ENCODE peak calls at places on chromosomes 11 and 22, in ten cellular contexts. C is cardiac fibroblast; F is neural progenitor cell; P is right lobe of liver; T is cardiac muscle cell; J is suprapubic skin; K is mucosa of descending colon; W is CD8-positive, alpha-beta T cell; U is foreskin fibroblast; E is esophagus squamous epithelium. O is an unnamed sample.

GRCh38 chr22:30393885-30394284 is 2.9 kb upstream of the SEC14L2 start:
- DNase-seq in F (no peak), T (no peak), C (no peak), U (no peak), E (no peak), P (no peak), W (no peak), J (no peak), K (no peak), O (no peak)

GRCh38 chr22:24066872-24067271 is 55.8 kb downstream of the CABIN1 start:
- DNase-seq in U (no peak), F (no peak), W (no peak), P (peak), J (peak), T (no peak), C (no peak), E (no peak), K (peak), O (no peak)

GRCh38 chr11:86874314-86875056 is 74.1 kb downstream of the PRSS23 start:
- DNase-seq in U (peak), J (no peak), F (no peak), K (no peak), E (no peak), T (no peak), C (no peak), P (no peak), W (no peak), O (no peak)

GRCh38 chr11:33643167-33643817 is 57.3 kb downstream of the C11orf91 start:
- DNase-seq in J (no peak), F (no peak), K (no peak), T (no peak), C (no peak), P (no peak), E (no peak), U (no peak), W (no peak), O (no peak)

GRCh38 chr11:28146123-28146751 is 38.0 kb downstream of the METTL15 start:
- DNase-seq in C (peak), F (peak), W (no peak), T (peak), K (no peak), U (peak), J (no peak), P (no peak), E (no peak), O (peak)

GRCh38 chr11:102368472-102368871 is 21.5 kb downstream of the BIRC2 start:
- DNase-seq in T (no peak), E (no peak), F (no peak), K (no peak), W (no peak), J (no peak), C (no peak), U (no peak), P (no peak), O (no peak)

GRCh38 chr22:46714550-46714949 is 23.5 kb downstream of the CERK start:
- DNase-seq in U (peak), W (no peak), K (no peak), P (no peak), J (no peak), T (peak), C (peak), E (no peak), F (no peak), O (no peak)

GRCh38 chr22:35892192-35892591 is 136.4 kb downstream of the RBFOX2 start:
- DNase-seq in C (peak), J (no peak), T (peak), F (no peak), U (peak), P (no peak), K (no peak), E (no peak), W (no peak), O (peak)

GRCh38 chr11:117316197-117316961 is at the start of gene BACE1:
- DNase-seq in U (peak), F (peak), W (no peak), K (peak), E (no peak), T (peak), C (peak), J (peak), P (peak), O (peak)

GRCh38 chr22:17792854-17793434 is 18.7 kb upstream of the BID start:
- DNase-seq in E (no peak), C (no peak), K (no peak), U (no peak), F (no peak), J (no peak), W (no peak), P (no peak), T (no peak), O (no peak)

GRCh38 chr11:11456896-11457295 is 103.8 kb upstream of the CSNK2A3 start:
- DNase-seq in T (no peak), E (no peak), K (no peak), W (no peak), U (no peak), P (no peak), C (no peak), F (no peak), J (no peak), O (no peak)

GRCh38 chr11:118430956-118431355 is 5.3 kb upstream of the KMT2A start:
- DNase-seq in W (no peak), J (no peak), C (no peak), T (no peak), P (no peak), U (peak), E (no peak), K (no peak), F (peak), O (no peak)

GRCh38 chr11:14249121-14249963 is 109.6 kb downstream of the RRAS2 start:
- DNase-seq in U (peak), P (peak), J (no peak), C (peak), W (peak), E (no peak), T (peak), F (peak), K (peak), O (peak)

GRCh38 chr11:95596011-95596489 is 193.5 kb downstream of the FAM76B start:
- DNase-seq in J (no peak), P (no peak), C (peak), F (no peak), T (peak), U (peak), W (no peak), K (no peak), E (no peak), O (peak)

GRCh38 chr11:45233804-45234170 is 52.4 kb downstream of the SYT13 start:
- DNase-seq in J (peak), K (no peak), P (no peak), C (no peak), W (no peak), F (no peak), U (no peak), T (no peak), E (no peak), O (no peak)

GRCh38 chr11:73384871-73385692 is 8.9 kb downstream of the RELT start:
- DNase-seq in E (peak), T (no peak), F (no peak), P (peak), K (peak), J (no peak), W (no peak), C (no peak), U (peak), O (no peak)

GRCh38 chr11:7307836-7308235 is 56.1 kb downstream of the SYT9 start:
- DNase-seq in C (no peak), F (no peak), T (no peak), E (no peak), U (no peak), W (no peak), J (no peak), P (no peak), K (peak), O (no peak)

GRCh38 chr11:8910662-8911039 is 338 bp upstream of the AKIP1 start:
- DNase-seq in K (no peak), E (no peak), C (no peak), U (no peak), P (no peak), T (no peak), J (no peak), F (no peak), W (no peak), O (no peak)

GRCh38 chr11:10044618-10045017 is 249.4 kb downstream of the SBF2 start:
- DNase-seq in E (no peak), F (peak), T (no peak), C (peak), J (no peak), U (peak), K (no peak), P (no peak), W (no peak), O (peak)

GRCh38 chr11:78476066-78476465 is 58.4 kb upstream of the GAB2 start:
- DNase-seq in K (no peak), F (no peak), W (no peak), U (no peak), E (no peak), T (no peak), P (no peak), J (no peak), C (peak), O (peak)

GRCh38 chr11:118289411-118289810 is 15.1 kb upstream of the CD3E start:
- DNase-seq in C (no peak), E (no peak), T (no peak), U (peak), F (no peak), W (no peak), P (no peak), K (no peak), J (no peak), O (no peak)

GRCh38 chr11:114075343-114075610 is 15.8 kb downstream of the ZBTB16 start:
- DNase-seq in E (no peak), F (no peak), U (no peak), W (no peak), K (no peak), T (no peak), P (no peak), C (no peak), J (no peak), O (no peak)
- H3K4me3 ChIP-seq in E (no peak), F (no peak), U (no peak), W (no peak), K (no peak), T (no peak), P (no peak), C (no peak), J (peak), O (no peak)

GRCh38 chr11:99015634-99016454 is 4.9 kb upstream of the CNTN5 start:
- DNase-seq in T (peak), P (no peak), U (peak), W (no peak), E (no peak), F (peak), J (no peak), C (peak), K (peak), O (peak)

GRCh38 chr11:99019676-99020075 is 1.1 kb upstream of the CNTN5 start:
- DNase-seq in F (peak), J (no peak), K (no peak), E (no peak), W (no peak), C (no peak), U (no peak), T (no peak), P (no peak), O (no peak)

DNA sequence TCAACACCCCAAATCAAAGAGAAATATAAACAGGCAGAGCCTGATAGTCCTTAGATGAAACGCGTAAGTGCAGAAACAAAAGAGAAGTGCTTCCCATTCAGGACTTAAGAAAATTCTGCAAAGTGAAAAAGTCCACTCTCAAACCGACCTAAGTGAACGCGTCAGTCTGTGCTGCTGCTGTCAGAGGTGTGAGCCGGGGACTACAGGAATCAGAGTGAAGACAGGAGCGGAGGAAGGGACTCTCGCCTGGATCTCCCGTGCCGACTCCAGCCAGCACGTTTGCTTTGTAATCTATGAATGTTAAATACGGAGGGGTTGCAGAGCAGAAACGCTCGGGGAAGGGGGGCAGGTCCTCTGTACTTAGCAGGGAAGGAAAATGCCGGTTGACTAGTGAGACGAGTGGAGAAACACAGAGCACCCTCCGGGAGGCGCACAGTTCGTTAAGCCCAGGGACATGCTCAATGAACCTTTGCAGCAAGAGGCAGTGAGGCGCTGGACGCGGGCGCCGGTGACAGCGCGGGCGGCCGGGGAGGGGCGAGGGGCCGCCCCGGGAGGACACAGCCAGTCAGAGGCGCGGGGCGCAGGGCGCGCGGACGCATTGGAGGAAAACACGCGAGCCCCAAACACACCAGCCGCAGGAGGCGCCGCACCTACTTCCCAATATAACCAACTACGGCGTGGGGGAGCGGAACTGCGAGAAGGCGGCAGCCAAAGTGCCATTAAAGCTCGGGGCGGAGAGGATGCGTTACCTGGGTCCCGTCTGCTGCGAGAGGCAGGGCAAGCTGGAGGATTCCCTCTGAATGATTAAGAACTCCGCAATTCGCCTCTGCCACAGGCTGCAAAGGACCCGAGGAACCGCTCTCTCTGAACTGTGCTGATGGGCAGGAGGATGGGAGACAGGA is at the start of gene CNTN5:
- DNase-seq in F (peak), C (peak), W (no peak), J (peak), K (peak), E (no peak), U (peak), T (peak), P (no peak), O (peak)
- TF ChIP-seq CTCF in F (peak), C (no peak), W (no peak), J (no peak), K (no peak), E (no peak), U (no peak), T (no peak), P (no peak), O (peak)

DNA sequence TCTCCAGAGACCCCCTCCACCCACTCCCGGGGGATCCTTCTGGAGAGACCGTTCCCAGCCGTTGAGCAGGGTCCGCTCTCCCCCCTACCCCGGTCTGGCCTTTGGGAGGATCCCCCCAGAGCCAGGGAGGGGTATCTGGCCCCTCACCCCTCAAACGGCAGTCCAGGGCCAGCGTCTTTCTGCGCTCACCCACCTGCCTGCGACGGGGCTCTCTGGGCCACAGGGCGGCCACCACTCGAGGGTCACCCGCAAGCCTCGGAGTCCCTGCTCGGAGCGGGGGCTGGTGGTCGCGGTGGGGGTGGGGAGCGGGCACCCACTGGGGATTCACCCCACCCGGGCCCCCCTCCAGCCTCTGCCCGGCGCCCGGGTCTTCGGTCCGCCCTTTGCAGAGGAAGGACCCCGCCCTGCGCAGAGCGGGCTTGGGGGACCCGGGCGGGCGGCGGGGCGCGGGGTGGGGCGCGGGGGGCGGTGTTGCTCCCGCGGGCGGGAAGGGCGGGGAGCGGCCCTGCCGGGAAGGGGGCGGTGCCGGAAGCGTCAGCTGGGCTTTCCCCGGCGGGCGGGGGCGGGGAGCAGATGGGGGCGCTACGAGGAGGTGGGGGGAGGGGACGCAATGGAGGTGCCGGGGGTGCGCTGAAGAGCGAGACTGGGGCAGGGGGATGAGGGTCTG is 16.6 kb downstream of the CRELD2 start:
- DNase-seq in P (peak), T (peak), F (peak), U (peak), E (no peak), C (peak), W (peak), J (no peak), K (peak), O (peak)
- H3K4me3 ChIP-seq in P (peak), T (no peak), F (peak), U (peak), E (peak), C (peak), W (peak), J (peak), K (no peak), O (no peak)

GRCh38 chr11:60701509-60701818 is 2.1 kb downstream of the MS4A8 start:
- DNase-seq in C (no peak), U (no peak), E (no peak), K (no peak), J (no peak), W (no peak), P (no peak), T (no peak), F (no peak), O (no peak)
- TF ChIP-seq CTCF in C (no peak), U (no peak), E (no peak), K (no peak), J (no peak), W (no peak), P (no peak), T (no peak), F (no peak), O (no peak)

GRCh38 chr11:2409026-2409553 is 8.5 kb downstream of the TSSC4 start:
- DNase-seq in C (no peak), E (no peak), F (no peak), P (no peak), T (no peak), J (no peak), W (no peak), U (no peak), K (no peak), O (no peak)
- H3K4me3 ChIP-seq in C (no peak), E (no peak), F (no peak), P (no peak), T (no peak), J (no peak), W (no peak), U (no peak), K (no peak), O (no peak)

GRCh38 chr22:42621505-42622002 is 6.9 kb upstream of the POLDIP3 start:
- DNase-seq in T (peak), J (peak), U (peak), K (peak), E (no peak), P (no peak), C (peak), F (peak), W (peak), O (peak)

GRCh38 chr22:42620084-42620483 is 5.4 kb upstream of the POLDIP3 start:
- DNase-seq in U (no peak), C (no peak), W (no peak), E (no peak), J (no peak), P (no peak), F (no peak), K (no peak), T (no peak), O (no peak)

GRCh38 chr22:42617155-42617983 is 2.7 kb upstream of the POLDIP3 start:
- DNase-seq in U (peak), E (no peak), K (peak), T (no peak), J (no peak), W (no peak), C (no peak), F (no peak), P (no peak), O (no peak)

GRCh38 chr22:42622061-42622710 is 7.5 kb upstream of the POLDIP3 start:
- DNase-seq in E (no peak), C (no peak), F (no peak), U (no peak), T (no peak), W (no peak), J (no peak), P (no peak), K (no peak), O (no peak)

GRCh38 chr22:42619261-42620063 is 4.8 kb upstream of the POLDIP3 start:
- DNase-seq in C (no peak), F (no peak), J (no peak), T (no peak), U (no peak), K (no peak), W (no peak), E (no peak), P (no peak), O (no peak)
- TF ChIP-seq CTCF in C (no peak), F (no peak), J (no peak), T (no peak), U (no peak), K (no peak), W (no peak), E (no peak), P (no peak), O (no peak)

GRCh38 chr11:110565344-110565684 is 135.6 kb downstream of the FDX1 start:
- DNase-seq in U (peak), C (peak), F (peak), K (no peak), J (no peak), P (no peak), W (no peak), E (no peak), T (peak), O (peak)
- H3K4me3 ChIP-seq in U (no peak), C (no peak), F (no peak), K (no peak), J (no peak), P (no peak), W (no peak), E (no peak), T (no peak), O (no peak)